ENCODE peak calls at places on chromosomes 5 and 9, in four cellular contexts. Q is HCT116, G is Panc1, N is HepG2. P is an unnamed sample.

GRCh38 chr5:127080001-127080478 is 6.7 kb upstream of the C5orf63 start:
- DNase-seq in Q (no peak), G (no peak), N (no peak), P (no peak)

GRCh38 chr5:153601377-153601776 is 110.9 kb downstream of the GRIA1 start:
- DNase-seq in Q (no peak), G (no peak), N (no peak), P (no peak)

GRCh38 chr9:109447329-109448076 is 50.6 kb downstream of the PTPN3 start:
- DNase-seq in Q (no peak), G (no peak), N (no peak), P (no peak)

GRCh38 chr5:38258319-38259061 is at the start of gene EGFLAM:
- DNase-seq in Q (no peak), G (no peak), N (no peak), P (peak)

GRCh38 chr9:115138151-115138550 is 20.2 kb upstream of the TNC start:
- DNase-seq in Q (no peak), G (no peak), N (no peak), P (no peak)

GRCh38 chr9:14271078-14271673 is 42.8 kb downstream of the NFIB start:
- DNase-seq in Q (no peak), G (no peak), N (peak), P (peak)

GRCh38 chr5:160353379-160353778 is 17.0 kb downstream of the C1QTNF2 start:
- DNase-seq in Q (no peak), G (no peak), N (no peak), P (no peak)

GRCh38 chr5:68214472-68215207 is 916 bp upstream of the PIK3R1 start:
- DNase-seq in Q (no peak), G (no peak), N (no peak), P (peak)

GRCh38 chr9:27460225-27461023 is 63.7 kb upstream of the IFNK start:
- DNase-seq in Q (no peak), G (no peak), N (no peak), P (no peak)

GRCh38 chr5:73655521-73656160 is 29.6 kb downstream of the ARHGEF28 start:
- DNase-seq in Q (no peak), G (no peak), N (no peak), P (no peak)
- H3K27ac ChIP-seq in Q (no peak), G (no peak), N (peak), P (no peak)

GRCh38 chr9:92529124-92529523 is 6.7 kb downstream of the ECM2 start:
- DNase-seq in Q (no peak), G (no peak), N (no peak), P (no peak)

GRCh38 chr9:92525306-92525705 is 10.5 kb downstream of the ECM2 start:
- DNase-seq in Q (no peak), G (no peak), N (no peak), P (no peak)

GRCh38 chr9:92527832-92528536 is 7.8 kb downstream of the ECM2 start:
- DNase-seq in Q (no peak), G (no peak), N (no peak), P (no peak)

GRCh38 chr9:92528537-92528851 is 7.3 kb downstream of the ECM2 start:
- DNase-seq in Q (no peak), G (no peak), N (no peak), P (peak)

DNA sequence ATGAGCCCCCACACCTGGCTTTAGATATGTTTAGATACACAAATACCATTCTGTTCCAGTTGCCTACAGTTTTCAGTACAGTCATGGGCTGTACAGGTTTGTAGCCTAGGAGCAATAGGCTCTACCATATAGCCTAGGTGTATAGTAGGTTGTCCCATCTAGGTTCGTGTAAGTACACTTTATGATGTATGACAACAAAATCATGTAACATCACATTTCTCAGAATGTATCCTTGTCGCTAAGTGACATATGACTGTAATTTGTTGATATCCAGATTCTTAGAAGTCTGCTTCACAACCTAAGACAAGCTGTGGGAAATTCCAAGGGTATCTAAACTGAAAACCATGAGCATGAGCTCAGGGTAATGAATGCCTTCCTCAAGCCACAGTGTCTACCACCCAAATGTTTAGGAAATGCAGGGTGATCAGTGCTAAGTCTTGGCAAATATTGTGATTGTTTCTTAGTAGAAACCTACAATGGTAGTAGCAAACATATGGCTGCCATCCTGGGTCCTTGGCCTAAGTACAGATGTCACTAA is 8.4 kb downstream of the ECM2 start:
- DNase-seq in Q (no peak), G (no peak), N (no peak), P (no peak)
- TF ChIP-seq SIN3A in Q (no peak), G (no peak), N (no peak), P (no peak)

GRCh38 chr5:6631441-6631840 is 1.4 kb downstream of the NSUN2 start:
- DNase-seq in Q (no peak), G (no peak), N (no peak), P (no peak)

GRCh38 chr5:6634327-6634713 is 1.1 kb downstream of the SRD5A1 start:
- DNase-seq in Q (no peak), G (no peak), N (no peak), P (peak)

GRCh38 chr5:6633469-6634326 is 458 bp downstream of the SRD5A1 start:
- DNase-seq in Q (no peak), G (no peak), N (no peak), P (peak)

GRCh38 chr5:6632324-6632930 is 417 bp downstream of the NSUN2 start:
- DNase-seq in Q (no peak), G (no peak), N (peak), P (no peak)

DNA sequence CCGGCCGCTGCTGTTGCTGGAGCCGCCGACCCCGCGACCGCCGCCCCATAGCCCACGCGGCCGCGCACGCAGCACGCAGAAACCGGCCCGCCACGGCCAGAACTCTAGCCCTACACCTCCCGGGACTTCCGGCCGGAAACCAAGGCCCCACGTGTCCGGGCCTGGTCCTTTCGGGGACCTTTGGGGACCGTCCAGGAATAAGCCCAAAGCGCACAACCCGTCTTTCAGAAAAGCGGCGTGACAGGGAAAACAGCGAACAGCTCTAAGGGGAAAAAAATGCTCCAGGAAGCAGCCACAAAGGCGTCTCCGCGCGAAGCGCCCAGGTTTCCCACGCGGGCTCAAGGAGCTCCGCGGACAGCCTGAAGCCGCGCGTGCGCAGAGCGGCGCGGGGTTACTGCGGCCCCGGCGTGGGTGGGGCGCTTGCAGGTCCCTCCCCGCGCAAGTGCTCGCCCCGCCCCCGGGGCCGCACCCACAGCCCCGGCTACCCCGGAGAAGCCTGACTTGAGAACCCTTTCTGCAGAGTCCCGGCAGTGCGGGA is at the start of the genes NSUN2 and SRD5A1:
- DNase-seq in Q (peak), G (peak), N (peak), P (peak)
- TF ChIP-seq REST in Q (no peak), G (no peak), N (no peak), P (no peak)

GRCh38 chr9:71797266-71797665 is 29.0 kb upstream of the CEMIP2 start:
- DNase-seq in Q (no peak), G (no peak), N (no peak), P (no peak)

GRCh38 chr9:71791875-71792274 is 23.6 kb upstream of the CEMIP2 start:
- DNase-seq in Q (no peak), G (no peak), N (no peak), P (no peak)

GRCh38 chr9:71795097-71795807 is 26.9 kb upstream of the CEMIP2 start:
- DNase-seq in Q (no peak), G (no peak), N (no peak), P (no peak)

GRCh38 chr9:71793386-71794105 is 25.2 kb upstream of the CEMIP2 start:
- DNase-seq in Q (no peak), G (no peak), N (peak), P (no peak)

GRCh38 chr9:71796368-71796767 is 28.1 kb upstream of the CEMIP2 start:
- DNase-seq in Q (no peak), G (no peak), N (no peak), P (no peak)
- H3K27ac ChIP-seq in Q (no peak), G (no peak), N (no peak), P (no peak)

DNA sequence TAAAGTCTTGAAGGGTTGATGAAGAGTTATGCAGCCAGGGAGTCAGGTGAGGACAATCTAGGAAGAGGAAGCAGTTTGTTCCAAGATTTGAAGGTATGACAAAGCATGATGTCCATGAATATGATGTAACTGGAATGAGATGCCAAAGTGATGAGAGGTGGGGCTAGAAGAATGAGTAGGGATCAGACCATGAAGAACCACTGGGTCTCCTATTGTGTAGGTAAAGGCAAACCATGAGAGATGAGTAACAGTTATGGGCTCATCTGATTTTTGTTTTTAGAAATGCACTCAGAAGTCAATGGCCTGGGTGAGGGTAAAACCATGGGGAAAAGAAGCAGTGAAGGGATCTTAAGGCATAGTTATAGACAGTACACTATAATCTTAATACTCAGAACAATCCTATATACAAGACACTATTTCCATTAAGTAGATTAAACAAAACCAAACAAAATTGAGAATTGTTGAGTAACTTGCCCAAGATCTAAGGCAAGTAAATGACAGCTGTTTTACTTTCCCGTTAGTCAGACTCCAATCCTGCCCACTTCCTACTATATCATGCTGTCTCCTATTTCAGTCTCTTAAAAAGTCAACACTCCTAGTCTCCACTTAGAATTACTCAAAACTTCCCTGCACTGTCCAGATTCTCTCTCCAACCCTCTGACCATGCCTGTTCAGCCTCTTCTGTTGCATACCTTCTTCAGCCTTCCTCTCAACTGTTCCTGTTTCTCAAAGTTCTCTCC is 393.8 kb upstream of the MEF2C start:
- DNase-seq in Q (no peak), G (no peak), N (no peak), P (no peak)
- TF ChIP-seq SIN3A in Q (no peak), G (no peak), N (no peak), P (no peak)

DNA sequence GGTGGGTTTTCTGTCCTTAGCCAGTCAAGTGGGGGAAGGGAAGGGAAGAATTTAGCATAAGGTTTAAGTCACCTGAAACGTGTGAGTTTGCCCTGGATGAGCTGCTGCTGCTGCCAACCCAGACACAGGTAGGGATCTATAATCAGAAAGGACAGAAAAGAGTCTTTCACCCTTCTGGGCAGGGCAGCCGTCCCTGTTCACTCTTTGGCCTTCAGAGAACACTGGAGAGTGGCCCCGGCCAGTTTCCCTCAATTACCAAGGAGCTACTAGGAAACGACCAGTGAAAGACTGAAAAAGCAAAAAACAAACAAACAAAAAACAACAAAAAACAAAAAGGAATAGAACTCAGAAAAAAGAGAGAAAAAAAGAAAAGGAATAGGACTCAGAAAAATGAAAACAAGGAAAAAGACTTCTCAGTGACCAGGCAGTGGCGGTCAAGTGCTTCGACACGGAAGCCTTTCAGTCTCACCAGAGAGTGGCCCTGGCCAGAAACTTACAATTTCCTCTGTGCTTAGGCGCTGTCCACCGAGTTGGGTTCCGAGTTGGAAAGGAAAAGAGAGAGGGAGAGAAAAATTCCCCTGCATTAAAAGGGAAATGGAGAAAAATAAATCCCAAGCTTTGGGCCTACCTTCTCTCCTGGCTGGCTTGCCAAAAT is 2.5 kb upstream of the GM2A start:
- DNase-seq in Q (no peak), G (no peak), N (peak), P (no peak)
- TF ChIP-seq REST in Q (no peak), G (no peak), N (no peak), P (no peak)

DNA sequence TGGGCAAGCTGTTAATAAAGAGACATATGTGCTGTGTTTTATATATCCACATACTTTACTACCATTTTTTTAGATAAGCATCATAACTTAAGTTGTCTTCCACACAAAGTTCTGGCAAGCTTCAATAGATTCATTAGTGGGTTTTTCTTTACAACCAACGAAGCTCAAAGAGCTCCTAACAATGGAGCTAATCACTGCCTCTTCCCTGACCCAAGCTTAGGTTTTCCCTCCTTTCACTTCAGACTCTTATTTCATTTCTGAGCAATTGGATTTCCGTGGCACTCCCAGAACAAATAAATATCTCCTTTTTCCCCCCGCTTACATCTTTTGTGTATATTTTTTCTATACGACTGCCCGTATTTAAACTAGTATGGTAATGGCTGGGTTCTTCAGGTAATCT is 275.5 kb upstream of the TMEM161B start:
- DNase-seq in Q (no peak), G (no peak), N (no peak), P (no peak)
- H3K27ac ChIP-seq in Q (no peak), G (no peak), N (no peak), P (no peak)

GRCh38 chr5:35246928-35247644 is 16.8 kb upstream of the PRLR start:
- DNase-seq in Q (no peak), G (no peak), N (no peak), P (no peak)
- TF ChIP-seq SIN3A in Q (no peak), G (no peak), N (no peak), P (no peak)

GRCh38 chr9:95803197-95803596 is 72.3 kb upstream of the ERCC6L2 start:
- DNase-seq in Q (no peak), G (no peak), N (no peak), P (no peak)
- TF ChIP-seq REST in Q (no peak), G (no peak), N (no peak), P (no peak)

P was measured in SK-N-SH.